ENCODE peak calls at places on chromosome 3, in seven cellular contexts. S, W, B, Q, M, P and E are unnamed samples.

GRCh38 chr3:133821767-133822638 is 16.4 kb downstream of the SRPRB start:
- DNase-seq in P (peak), M (no peak), Q (peak), W (no peak), S (no peak), B (no peak), E (peak)

GRCh38 chr3:55362206-55362960 is 124.7 kb downstream of the WNT5A start:
- DNase-seq in S (no peak), M (no peak), Q (peak), B (no peak), W (no peak), P (peak), E (peak)

GRCh38 chr3:59542276-59542675 is 492.5 kb upstream of the CFAP20DC start:
- DNase-seq in P (no peak), W (no peak), S (no peak), B (peak), M (no peak), Q (no peak), E (no peak)

GRCh38 chr3:111173328-111173900 is 101.8 kb downstream of the NECTIN3 start:
- DNase-seq in Q (peak), S (no peak), M (no peak), B (no peak), W (no peak), P (peak), E (peak)

GRCh38 chr3:60017631-60018030 is 967.8 kb upstream of the CFAP20DC start:
- DNase-seq in P (peak), M (no peak), W (no peak), S (peak), B (peak), Q (no peak), E (peak)

GRCh38 chr3:7710284-7710683 is 791.3 kb upstream of the LMCD1 start:
- DNase-seq in B (no peak), S (no peak), M (no peak), W (no peak), Q (no peak), P (no peak), E (peak)

GRCh38 chr3:134300520-134300919 is 49.9 kb upstream of the RYK start:
- DNase-seq in B (no peak), P (no peak), Q (no peak), W (no peak), S (no peak), M (peak), E (no peak)

GRCh38 chr3:128854382-128854939 is 25.0 kb upstream of the ACAD9 start:
- DNase-seq in B (no peak), M (no peak), S (no peak), W (no peak), Q (no peak), P (no peak), E (no peak)

GRCh38 chr3:89395441-89395840 is 288.0 kb downstream of the EPHA3 start:
- DNase-seq in P (no peak), S (no peak), M (no peak), Q (no peak), B (no peak), W (no peak), E (no peak)

GRCh38 chr3:4584537-4585249 is 91.5 kb downstream of the ITPR1 start:
- DNase-seq in M (no peak), S (peak), Q (peak), B (peak), P (no peak), W (no peak), E (no peak)

GRCh38 chr3:99929409-99930139 is 111.9 kb downstream of the CMSS1 start:
- DNase-seq in M (no peak), P (peak), S (no peak), Q (peak), W (no peak), B (no peak), E (peak)

GRCh38 chr3:17478673-17479072 is 263.8 kb downstream of the TBC1D5 start:
- DNase-seq in M (no peak), B (no peak), P (peak), Q (peak), W (no peak), S (no peak), E (peak)

GRCh38 chr3:155491696-155492095 is 198.2 kb upstream of the STRIT1 start:
- DNase-seq in P (peak), Q (no peak), B (no peak), M (no peak), W (no peak), S (no peak), E (no peak)

GRCh38 chr3:112619295-112619694 is 21.6 kb downstream of the CCDC80 start:
- DNase-seq in W (no peak), B (no peak), P (peak), M (no peak), S (no peak), Q (no peak), E (peak)

GRCh38 chr3:11558002-11558401 is 85.7 kb downstream of the VGLL4 start:
- DNase-seq in B (no peak), M (no peak), W (no peak), Q (peak), P (peak), S (no peak), E (peak)

GRCh38 chr3:12334786-12335185 is 45.9 kb downstream of the PPARG start:
- DNase-seq in W (no peak), P (no peak), Q (no peak), S (no peak), M (no peak), B (no peak), E (no peak)

GRCh38 chr3:57397175-57398026 is 104.9 kb upstream of the ASB14 start:
- DNase-seq in W (no peak), S (peak), M (peak), B (peak), P (peak), Q (peak), E (peak)

GRCh38 chr3:8723612-8724011 is 10.0 kb upstream of the CAV3 start:
- DNase-seq in W (no peak), M (no peak), Q (no peak), P (no peak), B (no peak), S (no peak), E (no peak)

GRCh38 chr3:33884204-33884561 is 85.8 kb downstream of the PDCD6IP start:
- DNase-seq in B (no peak), S (peak), Q (no peak), M (peak), W (peak), P (peak), E (peak)

GRCh38 chr3:176663376-176663775 is 533.9 kb downstream of the TBL1XR1 start:
- DNase-seq in B (no peak), P (peak), W (no peak), M (no peak), Q (no peak), S (no peak), E (no peak)

GRCh38 chr3:177905173-177905894 is 630.9 kb upstream of the KCNMB2 start:
- DNase-seq in S (no peak), B (no peak), P (peak), W (no peak), Q (peak), M (no peak), E (peak)

GRCh38 chr3:112132975-112133448 is at the start of gene GCSAM:
- DNase-seq in S (peak), B (peak), P (no peak), W (no peak), M (no peak), Q (no peak), E (peak)

GRCh38 chr3:43055806-43056770 is 49.8 kb downstream of the POMGNT2 start:
- DNase-seq in W (no peak), P (no peak), M (no peak), Q (no peak), B (peak), S (no peak), E (no peak)

GRCh38 chr3:183438749-183439148 is 10.3 kb upstream of the MCF2L2 start:
- DNase-seq in W (peak), B (no peak), P (no peak), S (no peak), M (no peak), Q (no peak), E (no peak)